ENCODE peak calls at places on chromosomes 6 and 20, in nine cellular contexts. One of them, this sample, is unnamed.

GRCh38 chr6:90492798-90493197 is 94.1 kb downstream of the MAP3K7 start:
- DNase-seq in endothelial cell: no peak
- DNase-seq in SJSA1: no peak
- DNase-seq in AG20443: no peak
- DNase-seq in activated CD4-positive, CD25-positive, alpha-beta regulatory T cell: no peak
- DNase-seq in ACHN: no peak
- DNase-seq in GM13977: no peak
- DNase-seq in D341Med: no peak
- DNase-seq in effector memory CD8-positive, alpha-beta T cell: no peak
- DNase-seq in this sample: no peak

GRCh38 chr6:105102186-105102585 is 77.6 kb downstream of the POPDC3 start:
- DNase-seq in endothelial cell: no peak
- DNase-seq in SJSA1: no peak
- DNase-seq in AG20443: no peak
- DNase-seq in activated CD4-positive, CD25-positive, alpha-beta regulatory T cell: no peak
- DNase-seq in ACHN: no peak
- DNase-seq in GM13977: no peak
- DNase-seq in D341Med: no peak
- DNase-seq in effector memory CD8-positive, alpha-beta T cell: no peak
- DNase-seq in this sample: no peak

GRCh38 chr6:28004350-28005123 is 47.5 kb downstream of the OR2B6 start:
- DNase-seq in endothelial cell: no peak
- DNase-seq in SJSA1: no peak
- DNase-seq in AG20443: no peak
- DNase-seq in activated CD4-positive, CD25-positive, alpha-beta regulatory T cell: no peak
- DNase-seq in ACHN: no peak
- DNase-seq in GM13977: no peak
- DNase-seq in D341Med: no peak
- DNase-seq in effector memory CD8-positive, alpha-beta T cell: no peak
- DNase-seq in this sample: no peak

GRCh38 chr20:18187020-18187419 is 49.4 kb downstream of the KAT14 start:
- DNase-seq in endothelial cell: no peak
- DNase-seq in SJSA1: no peak
- DNase-seq in AG20443: no peak
- DNase-seq in activated CD4-positive, CD25-positive, alpha-beta regulatory T cell: no peak
- DNase-seq in ACHN: no peak
- DNase-seq in GM13977: peak
- DNase-seq in D341Med: no peak
- DNase-seq in effector memory CD8-positive, alpha-beta T cell: no peak
- DNase-seq in this sample: no peak

GRCh38 chr6:46144270-46144669 is 14.5 kb downstream of the ENPP4 start:
- DNase-seq in endothelial cell: no peak
- DNase-seq in SJSA1: no peak
- DNase-seq in AG20443: no peak
- DNase-seq in activated CD4-positive, CD25-positive, alpha-beta regulatory T cell: no peak
- DNase-seq in ACHN: no peak
- DNase-seq in GM13977: no peak
- DNase-seq in D341Med: no peak
- DNase-seq in effector memory CD8-positive, alpha-beta T cell: no peak
- DNase-seq in this sample: no peak

GRCh38 chr6:170363255-170363654 is 56.7 kb downstream of the FAM120B start:
- DNase-seq in endothelial cell: no peak
- DNase-seq in SJSA1: no peak
- DNase-seq in AG20443: no peak
- DNase-seq in activated CD4-positive, CD25-positive, alpha-beta regulatory T cell: no peak
- DNase-seq in ACHN: no peak
- DNase-seq in GM13977: no peak
- DNase-seq in D341Med: no peak
- DNase-seq in effector memory CD8-positive, alpha-beta T cell: no peak
- DNase-seq in this sample: no peak

GRCh38 chr6:37314803-37315515 is 38.8 kb upstream of the RNF8 start:
- DNase-seq in endothelial cell: peak
- DNase-seq in SJSA1: no peak
- DNase-seq in AG20443: no peak
- DNase-seq in activated CD4-positive, CD25-positive, alpha-beta regulatory T cell: no peak
- DNase-seq in ACHN: peak
- DNase-seq in GM13977: peak
- DNase-seq in D341Med: peak
- DNase-seq in effector memory CD8-positive, alpha-beta T cell: no peak
- DNase-seq in this sample: peak

GRCh38 chr6:12598919-12599318 is 117.6 kb upstream of the PHACTR1 start:
- DNase-seq in endothelial cell: no peak
- DNase-seq in SJSA1: no peak
- DNase-seq in AG20443: no peak
- DNase-seq in activated CD4-positive, CD25-positive, alpha-beta regulatory T cell: no peak
- DNase-seq in ACHN: no peak
- DNase-seq in GM13977: no peak
- DNase-seq in D341Med: no peak
- DNase-seq in effector memory CD8-positive, alpha-beta T cell: no peak
- DNase-seq in this sample: no peak

GRCh38 chr6:27146706-27147507 is 100.6 kb upstream of the PRSS16 start:
- DNase-seq in endothelial cell: peak
- DNase-seq in SJSA1: peak
- DNase-seq in AG20443: peak
- DNase-seq in activated CD4-positive, CD25-positive, alpha-beta regulatory T cell: peak
- DNase-seq in ACHN: peak
- DNase-seq in GM13977: peak
- DNase-seq in D341Med: peak
- DNase-seq in effector memory CD8-positive, alpha-beta T cell: peak
- DNase-seq in this sample: peak

GRCh38 chr6:36277946-36278465 is 8.1 kb downstream of the PNPLA1 start:
- DNase-seq in endothelial cell: no peak
- DNase-seq in SJSA1: no peak
- DNase-seq in AG20443: no peak
- DNase-seq in activated CD4-positive, CD25-positive, alpha-beta regulatory T cell: no peak
- DNase-seq in ACHN: no peak
- DNase-seq in GM13977: no peak
- DNase-seq in D341Med: no peak
- DNase-seq in effector memory CD8-positive, alpha-beta T cell: no peak
- DNase-seq in this sample: no peak

GRCh38 chr6:35023091-35023490 is 118.0 kb downstream of the TCP11 start:
- DNase-seq in endothelial cell: no peak
- DNase-seq in SJSA1: no peak
- DNase-seq in AG20443: no peak
- DNase-seq in activated CD4-positive, CD25-positive, alpha-beta regulatory T cell: no peak
- DNase-seq in ACHN: no peak
- DNase-seq in GM13977: no peak
- DNase-seq in D341Med: no peak
- DNase-seq in effector memory CD8-positive, alpha-beta T cell: no peak
- DNase-seq in this sample: no peak

GRCh38 chr6:110485461-110485860 is 9.0 kb upstream of the SLC22A16 start:
- DNase-seq in endothelial cell: no peak
- DNase-seq in SJSA1: no peak
- DNase-seq in AG20443: no peak
- DNase-seq in activated CD4-positive, CD25-positive, alpha-beta regulatory T cell: no peak
- DNase-seq in ACHN: no peak
- DNase-seq in GM13977: no peak
- DNase-seq in D341Med: no peak
- DNase-seq in effector memory CD8-positive, alpha-beta T cell: no peak
- DNase-seq in this sample: no peak

GRCh38 chr6:43276180-43277082 is 21.6 kb upstream of the SLC22A7 start:
- DNase-seq in endothelial cell: no peak
- DNase-seq in SJSA1: no peak
- DNase-seq in AG20443: no peak
- DNase-seq in activated CD4-positive, CD25-positive, alpha-beta regulatory T cell: no peak
- DNase-seq in ACHN: no peak
- DNase-seq in GM13977: peak
- DNase-seq in D341Med: peak
- DNase-seq in effector memory CD8-positive, alpha-beta T cell: no peak
- DNase-seq in this sample: no peak

This sample was measured in AG08396.